ENCODE peak calls at places on chromosomes 1 and 21, in six cellular contexts. A is mesendoderm, D is H1, U is H9, B is neuronal stem cell, I is mesenchymal stem cell. W is an unnamed sample.

GRCh38 chr1:18351735-18352134 is 129.0 kb upstream of the KLHDC7A start:
- DNase-seq in A (no peak), D (no peak), U (peak; percentile 48), B (no peak), I (no peak), W (no peak)

GRCh38 chr1:30743584-30744059 is 14.0 kb downstream of the LAPTM5 start:
- DNase-seq in A (no peak), D (no peak), U (no peak), B (no peak), I (no peak), W (no peak)

GRCh38 chr1:37169743-37170275 is 135.5 kb upstream of the GRIK3 start:
- DNase-seq in A (no peak), D (peak; percentile 26), U (no peak), B (no peak), I (no peak), W (no peak)

GRCh38 chr21:36134820-36135390 is at the start of gene CBR3:
- DNase-seq in A (peak; percentile 12), D (no peak), U (no peak), B (no peak), I (peak; percentile 61), W (peak; percentile 41)

GRCh38 chr1:145751491-145752021 is 32.3 kb downstream of the CD160 start:
- DNase-seq in A (no peak), D (no peak), U (no peak), B (no peak), I (peak; percentile 61), W (peak; percentile 97)

GRCh38 chr1:28359592-28360239 is 9.8 kb upstream of the PHACTR4 start:
- DNase-seq in A (peak; percentile 59), D (peak; percentile 76), U (peak; percentile 62), B (peak; percentile 38), I (peak; percentile 69), W (peak; percentile 64)

GRCh38 chr1:246425139-246425794 is 81.8 kb downstream of the SMYD3 start:
- DNase-seq in A (no peak), D (no peak), U (no peak), B (no peak), I (no peak), W (no peak)

GRCh38 chr1:29236993-29237905 is 927 bp downstream of the PTPRU start:
- DNase-seq in A (peak; percentile 51), D (peak; percentile 58), U (no peak), B (no peak), I (peak; percentile 68), W (peak; percentile 45)

GRCh38 chr1:235831148-235831547 is 35.6 kb downstream of the LYST start:
- DNase-seq in A (no peak), D (no peak), U (no peak), B (no peak), I (peak; percentile 33), W (peak; percentile 84)

GRCh38 chr1:9476790-9477463 is 62.3 kb upstream of the SLC25A33 start:
- DNase-seq in A (peak; percentile 43), D (no peak), U (no peak), B (no peak), I (peak; percentile 35), W (peak; percentile 40)

GRCh38 chr1:192518700-192519099 is 56.9 kb upstream of the RGS1 start:
- DNase-seq in A (no peak), D (no peak), U (no peak), B (no peak), I (no peak), W (peak; percentile 33)

GRCh38 chr1:180173952-180174351 is 19.3 kb downstream of the QSOX1 start:
- DNase-seq in A (no peak), D (no peak), U (no peak), B (no peak), I (no peak), W (peak; percentile 47)

GRCh38 chr1:17632541-17633193 is 93.2 kb downstream of the ARHGEF10L start:
- DNase-seq in A (no peak), D (no peak), U (no peak), B (no peak), I (no peak), W (peak; percentile 53)

GRCh38 chr1:11523746-11524464 is 45.0 kb downstream of the DISP3 start:
- DNase-seq in A (no peak), D (no peak), U (no peak), B (no peak), I (no peak), W (no peak)

GRCh38 chr1:41313661-41314131 is 47.5 kb upstream of the FOXO6 start:
- DNase-seq in A (peak; percentile 77), D (peak; percentile 70), U (peak; percentile 80), B (no peak), I (peak; percentile 26), W (no peak)

GRCh38 chr1:209102120-209102519 is 481.4 kb upstream of the CAMK1G start:
- DNase-seq in A (no peak), D (no peak), U (no peak), B (no peak), I (no peak), W (no peak)

GRCh38 chr1:202540448-202540847 is 169.8 kb downstream of the SYT2 start:
- DNase-seq in A (no peak), D (no peak), U (no peak), B (no peak), I (no peak), W (no peak)

GRCh38 chr1:52631759-52632331 is 1.1 kb upstream of the SHISAL2A start:
- DNase-seq in A (peak; percentile 35), D (no peak), U (no peak), B (no peak), I (no peak), W (no peak)

GRCh38 chr1:57683037-57683928 is 259.4 kb upstream of the DAB1 start:
- DNase-seq in A (peak; percentile 79), D (peak; percentile 61), U (peak; percentile 56), B (no peak), I (no peak), W (no peak)

GRCh38 chr1:2382621-2383361 is 8.6 kb downstream of the MORN1 start:
- DNase-seq in A (peak; percentile 67), D (peak; percentile 88), U (peak; percentile 81), B (no peak), I (peak; percentile 47), W (no peak)

DNA sequence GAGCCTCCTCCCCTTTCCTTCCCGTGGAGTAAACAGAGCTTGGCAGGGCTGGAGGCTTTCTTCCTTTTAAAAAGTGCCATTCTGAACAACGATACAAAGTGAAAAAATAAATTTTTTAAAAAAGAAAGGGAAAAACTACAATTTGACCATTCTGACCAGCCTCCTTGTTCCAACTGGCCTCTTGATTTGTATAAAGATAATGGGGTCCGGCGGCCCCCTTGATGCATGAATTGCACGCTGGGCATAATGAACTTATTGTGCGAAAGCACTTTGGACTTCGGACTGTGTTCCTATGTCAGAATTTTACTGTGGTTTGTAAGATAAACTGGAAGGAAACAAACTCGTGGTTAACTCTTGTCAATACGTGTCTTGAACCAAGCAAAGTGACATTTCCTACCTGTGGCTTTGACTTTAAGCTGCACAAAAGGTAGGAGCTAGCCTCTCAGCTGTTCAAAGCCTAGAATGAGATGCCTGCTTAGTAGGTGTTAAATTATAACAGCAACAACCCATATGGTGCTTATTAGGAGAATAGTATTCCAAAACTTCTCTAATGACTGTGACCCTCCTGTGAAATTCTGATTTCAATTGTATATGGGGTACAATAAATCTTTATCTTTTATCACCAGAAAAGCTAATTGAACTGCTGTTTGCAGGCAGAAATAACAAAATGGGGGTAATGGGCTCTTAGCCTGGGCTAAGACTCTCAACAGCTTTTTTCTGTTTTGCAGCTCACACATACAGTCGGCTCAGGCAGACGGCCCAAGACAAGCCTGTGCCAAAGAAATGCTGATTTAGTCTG is 9.4 kb downstream of the IRF2BP2 start:
- DNase-seq in A (no peak), D (no peak), U (no peak), B (no peak), I (peak; percentile 49), W (no peak)
- H2BK120ac ChIP-seq in A (no peak overlapping the region), D (no peak overlapping the region), U (no peak overlapping the region), B (no peak overlapping the region), I (no peak overlapping the region), W (peak overlapping the region; percentile 75)

GRCh38 chr21:41931041-41931451 is 22.8 kb downstream of the C2CD2 start:
- DNase-seq in A (peak; percentile 19), D (no peak), U (no peak), B (no peak), I (peak; percentile 33), W (no peak)
- H2BK15ac ChIP-seq in A (no peak overlapping the region), D (no peak overlapping the region), U (no peak overlapping the region), B (no peak overlapping the region), I (no peak overlapping the region), W (no peak overlapping the region)

GRCh38 chr1:93581917-93582850 is 99.5 kb downstream of the BCAR3 start:
- DNase-seq in A (no peak), D (no peak), U (no peak), B (no peak), I (no peak), W (no peak)
- H2BK120ac ChIP-seq in A (no peak overlapping the region), D (no peak overlapping the region), U (no peak overlapping the region), B (no peak overlapping the region), I (no peak overlapping the region), W (no peak overlapping the region)

DNA sequence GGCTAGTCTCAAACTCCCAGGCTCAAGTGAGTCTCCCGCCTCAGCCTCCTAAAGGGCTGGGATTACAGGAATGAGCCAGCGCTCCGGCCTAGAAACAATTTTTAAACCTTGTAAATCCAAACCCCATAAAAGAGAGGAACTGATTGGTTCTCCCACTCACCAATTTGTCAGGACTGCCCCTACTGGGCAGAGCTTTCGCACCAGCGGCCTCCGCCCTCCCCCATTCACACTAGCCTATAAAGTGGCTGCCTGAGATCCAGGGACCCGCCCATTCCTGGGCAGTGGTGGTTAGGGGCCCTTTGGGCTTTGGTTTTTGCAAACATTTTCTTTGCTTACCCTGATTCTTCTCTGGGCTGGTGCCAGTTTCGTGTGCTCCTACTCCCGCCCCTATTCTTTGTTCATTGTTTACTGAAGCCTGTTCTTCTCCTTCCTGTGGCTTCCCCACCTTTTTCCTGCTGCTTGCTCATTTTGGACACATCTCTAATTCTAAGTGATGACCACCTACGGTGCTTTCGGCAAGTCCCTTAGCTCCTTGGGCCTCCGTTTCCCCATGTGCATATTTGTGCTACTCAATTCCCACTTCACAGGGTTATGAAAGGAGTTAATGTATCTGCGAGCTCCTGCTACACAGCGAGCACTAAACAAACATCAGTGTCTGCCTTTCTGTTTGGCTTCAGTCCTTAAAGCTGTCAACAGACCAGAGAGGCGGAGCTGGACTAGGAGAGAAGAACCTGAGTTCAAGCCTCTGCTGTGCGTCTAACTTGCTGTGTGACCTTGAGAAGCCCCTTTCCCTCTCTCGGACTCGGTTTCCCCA is 39.8 kb upstream of the CLIC4 start:
- DNase-seq in A (peak; percentile 95), D (peak; percentile 82), U (peak; percentile 94), B (peak; percentile 54), I (peak; percentile 93), W (peak; percentile 87)
- H2BK15ac ChIP-seq in A (no peak overlapping the region), D (no peak overlapping the region), U (no peak overlapping the region), B (no peak overlapping the region), I (no peak overlapping the region), W (peak overlapping the region; percentile 87)

DNA sequence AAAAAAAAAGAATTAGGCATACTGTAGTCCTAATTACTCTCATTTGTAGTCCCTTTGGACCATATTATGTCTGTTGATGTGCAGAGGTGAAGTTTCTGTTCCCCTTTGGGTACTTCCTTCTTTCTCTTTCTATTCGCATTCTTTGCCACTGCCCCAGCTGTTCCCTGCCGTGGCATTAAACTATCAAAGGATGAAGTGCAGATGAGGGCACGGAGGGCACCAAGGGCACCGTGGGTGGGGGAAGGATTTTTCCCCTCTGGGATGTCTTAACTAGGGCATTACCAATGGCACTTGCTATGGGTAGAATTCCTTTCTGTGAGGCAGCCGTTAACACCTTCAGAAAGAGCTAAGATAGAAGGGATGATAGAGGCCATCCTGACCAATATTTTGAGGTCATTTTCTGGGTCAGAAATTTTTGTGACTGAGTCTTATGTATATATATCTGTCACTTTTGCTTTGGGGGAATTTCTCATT is 4.9 kb upstream of the MAPKAPK2 start:
- DNase-seq in A (no peak), D (no peak), U (no peak), B (no peak), I (no peak), W (no peak)
- H2BK120ac ChIP-seq in A (no peak overlapping the region), D (no peak overlapping the region), U (no peak overlapping the region), B (no peak overlapping the region), I (no peak overlapping the region), W (no peak overlapping the region)